ENCODE peak calls at places on chromosomes 7 and 10, in four cellular contexts. K is K562, H is GM12878, U is H1. D is an unnamed sample.

GRCh38 chr7:1715331-1715625 is 45.2 kb downstream of the ELFN1 start:
- DNase-seq in K (no peak), H (no peak), U (no peak), D (no peak)

GRCh38 chr10:30155401-30155800 is 96.0 kb upstream of the JCAD start:
- DNase-seq in U (no peak), K (no peak), H (no peak), D (no peak)

GRCh38 chr7:116859323-116859722 is 3.1 kb upstream of the CAPZA2 start:
- DNase-seq in U (no peak), H (no peak), K (no peak), D (no peak)

GRCh38 chr10:97520978-97521761 is 22.4 kb downstream of the UBTD1 start:
- DNase-seq in U (no peak), H (no peak), K (no peak), D (no peak)

GRCh38 chr7:38584443-38585210 is 46.5 kb downstream of the AMPH start:
- DNase-seq in H (no peak), U (no peak), K (no peak), D (no peak)

GRCh38 chr7:4204530-4205165 is 477.4 kb upstream of the FOXK1 start:
- DNase-seq in K (no peak), U (no peak), H (no peak), D (no peak)

GRCh38 chr10:96626795-96627194 is 40.0 kb upstream of the TM9SF3 start:
- DNase-seq in U (no peak), K (peak), H (no peak), D (no peak)

GRCh38 chr10:33126742-33127141 is 168.7 kb upstream of the ITGB1 start:
- DNase-seq in H (no peak), K (no peak), U (no peak), D (no peak)

GRCh38 chr7:150479023-150479716 is 28.7 kb downstream of the GIMAP8 start:
- DNase-seq in H (no peak), K (no peak), U (no peak), D (no peak)

GRCh38 chr10:34737772-34738169 is 77.3 kb downstream of the PARD3 start:
- DNase-seq in K (no peak), U (no peak), H (no peak), D (no peak)

GRCh38 chr7:47782022-47782421 is 166.2 kb downstream of the PKD1L1 start:
- DNase-seq in U (no peak), H (no peak), K (no peak), D (no peak)

GRCh38 chr10:46998595-46998994 is 87.4 kb downstream of the PTPN20 start:
- DNase-seq in U (no peak), H (no peak), K (no peak), D (no peak)
- TF ChIP-seq EZH2 in U (no peak), H (no peak), K (no peak), D (no peak)

DNA sequence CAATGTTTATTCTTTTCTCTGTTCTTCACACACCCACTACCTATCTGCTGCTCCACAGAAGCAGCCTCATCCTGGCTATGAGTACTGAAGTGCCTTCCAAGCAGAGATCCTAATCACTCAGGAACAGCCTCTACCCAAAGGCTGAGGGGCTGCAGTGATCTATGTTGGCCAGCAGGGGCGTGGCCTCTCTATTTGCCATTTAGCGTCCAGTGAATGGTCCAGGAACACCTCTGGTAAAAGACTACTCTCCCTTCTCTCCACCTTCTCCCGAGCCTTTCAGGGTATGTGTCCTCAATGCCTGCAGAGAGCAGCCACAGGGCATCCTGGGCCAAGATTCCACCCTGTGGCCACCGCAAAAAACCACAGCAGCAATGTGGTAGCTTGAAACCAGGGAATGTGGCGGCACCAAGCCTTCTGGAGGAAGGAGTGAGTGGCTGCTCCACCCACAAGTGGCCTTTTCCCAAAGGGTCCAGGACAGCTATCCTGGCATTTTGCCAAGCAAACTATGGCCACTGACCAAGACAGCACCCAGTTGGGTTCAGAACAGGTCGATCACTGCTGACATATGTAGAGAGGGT is 70.9 kb downstream of the SYPL1 start:
- DNase-seq in U (no peak), K (peak), H (no peak), D (peak)
- TF ChIP-seq TAF1 in U (no peak), K (no peak), H (no peak), D (no peak)

DNA sequence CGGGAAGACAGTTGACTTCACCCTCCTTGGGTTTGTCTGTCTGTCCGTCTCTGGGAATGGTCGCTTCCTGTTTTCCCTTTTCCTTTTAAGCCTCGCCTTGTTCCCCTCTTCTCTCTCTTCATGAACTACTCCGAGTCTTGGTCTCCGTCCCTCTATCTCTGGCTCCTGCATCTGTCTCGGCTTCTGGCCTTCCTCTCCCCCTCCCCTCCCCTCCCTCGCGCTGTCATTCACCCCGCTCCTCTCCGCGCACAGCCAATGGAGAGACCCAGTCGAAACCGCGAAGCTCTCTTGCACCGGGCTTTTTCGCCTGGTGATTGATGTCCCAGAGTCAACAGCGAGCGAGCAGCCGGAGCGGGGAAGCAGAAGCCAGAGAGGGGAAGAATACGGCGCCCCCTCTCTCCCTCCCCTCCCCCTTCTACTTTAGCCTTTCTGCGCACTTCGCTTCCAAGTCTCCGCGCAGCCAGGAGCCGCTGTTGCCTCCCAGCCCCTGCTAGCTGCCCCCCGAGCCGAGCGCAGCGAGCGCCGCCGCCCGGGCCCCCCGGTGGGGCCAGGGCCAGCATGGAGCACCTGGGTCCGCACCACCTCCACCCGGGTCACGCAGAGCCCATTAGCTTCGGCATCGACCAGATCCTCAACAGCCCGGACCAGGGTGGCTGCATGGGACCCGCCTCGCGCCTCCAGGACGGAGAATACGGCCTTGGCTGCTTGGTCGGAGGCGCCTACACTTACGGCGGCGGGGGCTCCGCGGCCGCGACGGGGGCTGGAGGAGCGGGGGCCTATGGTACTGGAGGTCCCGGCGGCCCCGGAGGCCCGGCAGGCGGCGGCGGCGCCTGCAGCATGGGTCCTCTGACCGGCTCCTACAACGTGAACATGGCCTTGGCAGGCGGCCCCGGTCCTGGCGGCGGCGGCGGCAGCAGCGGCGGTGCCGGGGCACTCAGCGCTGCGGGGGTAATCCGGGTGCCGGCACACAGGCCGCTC is at the start of gene TLX1:
- DNase-seq in K (peak), U (no peak), H (no peak), D (no peak)
- TF ChIP-seq EZH2 in K (no peak), U (peak), H (no peak), D (no peak)

GRCh38 chr7:157828881-157829280 is 492.1 kb downstream of the DNAJB6 start:
- DNase-seq in U (no peak), H (no peak), K (no peak), D (no peak)

GRCh38 chr7:157828190-157828589 is 491.4 kb downstream of the DNAJB6 start:
- DNase-seq in H (no peak), U (no peak), K (no peak), D (no peak)

GRCh38 chr7:157826566-157826965 is 489.8 kb downstream of the DNAJB6 start:
- DNase-seq in H (no peak), K (no peak), U (no peak), D (no peak)

GRCh38 chr7:157827863-157828160 is 491.0 kb downstream of the DNAJB6 start:
- DNase-seq in K (no peak), H (no peak), U (no peak), D (no peak)

GRCh38 chr7:157827045-157827862 is 490.4 kb downstream of the DNAJB6 start:
- DNase-seq in H (no peak), U (no peak), K (no peak), D (no peak)
- TF ChIP-seq TAF1 in H (no peak), U (no peak), K (no peak), D (no peak)

DNA sequence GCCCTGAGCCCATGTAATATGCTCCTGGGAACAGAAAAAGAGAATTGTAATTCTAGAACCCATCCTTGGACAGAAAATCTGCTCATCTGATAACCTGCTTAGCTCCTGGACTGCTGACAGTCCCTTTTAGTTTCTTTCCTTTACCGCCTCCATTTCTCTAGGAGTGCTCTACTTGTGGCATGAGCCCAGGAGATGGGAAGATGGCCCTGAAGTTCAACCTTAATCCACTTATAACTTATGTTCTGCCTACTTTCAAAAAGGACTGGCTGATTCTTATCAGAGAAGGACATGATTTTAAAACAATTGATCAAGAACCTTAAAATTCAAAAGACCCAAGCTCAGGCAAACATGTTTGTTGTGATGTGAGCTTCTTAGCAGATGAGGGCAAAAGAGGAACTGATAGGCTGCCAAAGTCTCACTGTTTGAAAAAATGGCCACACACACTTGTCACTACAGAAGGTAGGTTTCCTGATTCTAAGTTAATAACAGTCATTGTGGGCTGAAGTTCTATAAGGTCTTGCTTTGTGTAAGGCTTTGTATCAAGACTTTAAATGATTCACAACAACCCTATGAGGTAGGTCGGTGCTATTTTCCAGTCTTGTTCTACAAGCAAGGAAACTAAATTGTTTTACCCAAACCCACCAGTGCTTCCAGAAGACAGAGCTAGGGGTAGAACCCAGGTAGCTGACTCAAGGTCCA is 94.3 kb upstream of the AFAP1L2 start:
- DNase-seq in U (no peak), H (peak), K (no peak), D (no peak)
- TF ChIP-seq EZH2 in U (no peak), H (no peak), K (no peak), D (no peak)

GRCh38 chr10:6091630-6092029 is 2.8 kb downstream of the RBM17 start:
- DNase-seq in U (no peak), K (peak), H (no peak), D (no peak)
- TF ChIP-seq TAF1 in U (no peak), K (no peak), H (no peak), D (no peak)

GRCh38 chr10:58013406-58013805 is 254.3 kb downstream of the IPMK start:
- DNase-seq in K (no peak), H (no peak), U (no peak), D (no peak)
- TF ChIP-seq EZH2 in K (no peak), H (no peak), U (no peak), D (no peak)

GRCh38 chr10:89692416-89692815 is 9.0 kb upstream of the KIF20B start:
- DNase-seq in H (no peak), K (no peak), U (no peak), D (no peak)
- TF ChIP-seq TAF1 in H (no peak), K (no peak), U (no peak), D (no peak)

D was measured in HepG2.